ENCODE peak calls at places on chromosomes 5 and 9, in four cellular contexts. O is upper lobe of right lung, L is Panc1, K is esophagus squamous epithelium. P is an unnamed sample.

GRCh38 chr5:79990205-79990597 is 861 bp downstream of the MTX3 start:
- DNase-seq in O (no peak), L (no peak), K (no peak), P (no peak)

GRCh38 chr5:124908603-124909451 is 162.4 kb upstream of the ZNF608 start:
- DNase-seq in L (no peak), O (no peak), K (no peak), P (no peak)

GRCh38 chr9:117265253-117265652 is 149.6 kb downstream of the ASTN2 start:
- DNase-seq in O (no peak), L (no peak), K (no peak), P (no peak)

GRCh38 chr9:104961238-104961637 is 33.3 kb upstream of the ABCA1 start:
- DNase-seq in O (no peak), K (no peak), L (peak), P (no peak)

GRCh38 chr5:55636711-55637110 is 75.4 kb downstream of the SLC38A9 start:
- DNase-seq in K (no peak), L (no peak), O (no peak), P (no peak)

GRCh38 chr5:14181299-14181968 is 38.3 kb downstream of the TRIO start:
- DNase-seq in O (no peak), L (no peak), K (no peak), P (no peak)

GRCh38 chr5:59786271-59786805 is 107.2 kb downstream of the PDE4D start:
- DNase-seq in O (no peak), L (no peak), K (no peak), P (no peak)

GRCh38 chr9:134215709-134216448 is 51.5 kb upstream of the RNU6ATAC start:
- DNase-seq in O (peak), L (no peak), K (no peak), P (no peak)

GRCh38 chr5:78778538-78778937 is 130.0 kb upstream of the LHFPL2 start:
- DNase-seq in K (no peak), O (no peak), L (no peak), P (no peak)

GRCh38 chr5:37208883-37209808 is 40.0 kb downstream of the CPLANE1 start:
- DNase-seq in O (no peak), K (no peak), L (no peak), P (no peak)

GRCh38 chr5:61538722-61539501 is 206.9 kb downstream of the ZSWIM6 start:
- DNase-seq in L (no peak), K (no peak), O (no peak), P (no peak)

GRCh38 chr5:165209101-165209727 is 1703.8 kb downstream of the MAT2B start:
- DNase-seq in K (no peak), L (peak), O (no peak), P (no peak)

GRCh38 chr5:136021016-136021405 is 7.8 kb upstream of the TGFBI start:
- DNase-seq in O (no peak), K (no peak), L (no peak), P (no peak)

GRCh38 chr5:22928821-22929482 is 75.8 kb upstream of the CDH12 start:
- DNase-seq in L (no peak), K (no peak), O (no peak), P (no peak)

GRCh38 chr5:155008669-155009068 is 4.9 kb upstream of the KIF4B start:
- DNase-seq in K (no peak), L (no peak), O (no peak), P (no peak)

GRCh38 chr5:1104327-1105006 is 7.4 kb downstream of the SLC12A7 start:
- DNase-seq in O (no peak), K (no peak), L (no peak), P (no peak)

GRCh38 chr9:116162241-116162781 is 8.7 kb downstream of the PAPPA start:
- DNase-seq in K (no peak), L (no peak), O (no peak), P (no peak)

GRCh38 chr9:127417130-127418036 is 6.8 kb upstream of the ZNF79 start:
- DNase-seq in L (no peak), O (no peak), K (no peak), P (no peak)

GRCh38 chr9:114296338-114296737 is 26.6 kb upstream of the ORM1 start:
- DNase-seq in K (no peak), L (no peak), O (no peak), P (no peak)

GRCh38 chr5:36407396-36407795 is 105.7 kb upstream of the RANBP3L start:
- DNase-seq in K (no peak), L (no peak), O (no peak), P (no peak)

GRCh38 chr9:130042406-130042930 is 521 bp downstream of the FNBP1 start:
- DNase-seq in L (no peak), K (no peak), O (peak), P (no peak)

GRCh38 chr5:179885491-179886090 is 22.1 kb downstream of the TBC1D9B start:
- DNase-seq in O (no peak), K (no peak), L (no peak), P (no peak)

GRCh38 chr9:122904466-122904822 is 715 bp downstream of the RC3H2 start:
- DNase-seq in L (no peak), O (peak), K (no peak), P (no peak)

GRCh38 chr5:172713113-172713808 is 57.7 kb downstream of the DUSP1 start:
- DNase-seq in O (peak), L (no peak), K (no peak), P (no peak)

GRCh38 chr5:106454651-106455415 is 1215.9 kb downstream of the EFNA5 start:
- DNase-seq in O (no peak), L (no peak), K (no peak), P (no peak)

GRCh38 chr5:155087036-155087435 is 73.5 kb downstream of the KIF4B start:
- DNase-seq in K (no peak), L (no peak), O (no peak), P (no peak)

GRCh38 chr9:36995927-36996471 is 38.1 kb downstream of the PAX5 start:
- DNase-seq in K (no peak), O (peak), L (peak), P (no peak)

GRCh38 chr9:14056235-14056930 is 257.6 kb downstream of the NFIB start:
- DNase-seq in K (no peak), L (no peak), O (no peak), P (no peak)

GRCh38 chr5:172209714-172210113 is 15.7 kb downstream of the EFCAB9 start:
- DNase-seq in K (no peak), L (no peak), O (no peak), P (no peak)

GRCh38 chr5:1315709-1316587 is 21.1 kb upstream of the TERT start:
- DNase-seq in L (no peak), O (peak), K (no peak), P (no peak)

GRCh38 chr5:61659221-61659696 is 327.2 kb downstream of the ZSWIM6 start:
- DNase-seq in O (no peak), K (no peak), L (no peak), P (no peak)

GRCh38 chr9:133825555-133826198 is 87.5 kb upstream of the SARDH start:
- DNase-seq in K (no peak), L (no peak), O (no peak), P (no peak)

GRCh38 chr5:1728846-1729245 is 70.8 kb downstream of the MRPL36 start:
- DNase-seq in L (no peak), K (no peak), O (peak), P (no peak)

GRCh38 chr9:24096756-24097155 is 270.7 kb upstream of the ELAVL2 start:
- DNase-seq in L (no peak), O (no peak), K (no peak), P (no peak)

GRCh38 chr9:136091582-136092352 is 3.3 kb downstream of the NACC2 start:
- DNase-seq in O (no peak), L (no peak), K (no peak), P (no peak)
- H3K27ac ChIP-seq in O (peak), L (peak), K (peak), P (peak)

DNA sequence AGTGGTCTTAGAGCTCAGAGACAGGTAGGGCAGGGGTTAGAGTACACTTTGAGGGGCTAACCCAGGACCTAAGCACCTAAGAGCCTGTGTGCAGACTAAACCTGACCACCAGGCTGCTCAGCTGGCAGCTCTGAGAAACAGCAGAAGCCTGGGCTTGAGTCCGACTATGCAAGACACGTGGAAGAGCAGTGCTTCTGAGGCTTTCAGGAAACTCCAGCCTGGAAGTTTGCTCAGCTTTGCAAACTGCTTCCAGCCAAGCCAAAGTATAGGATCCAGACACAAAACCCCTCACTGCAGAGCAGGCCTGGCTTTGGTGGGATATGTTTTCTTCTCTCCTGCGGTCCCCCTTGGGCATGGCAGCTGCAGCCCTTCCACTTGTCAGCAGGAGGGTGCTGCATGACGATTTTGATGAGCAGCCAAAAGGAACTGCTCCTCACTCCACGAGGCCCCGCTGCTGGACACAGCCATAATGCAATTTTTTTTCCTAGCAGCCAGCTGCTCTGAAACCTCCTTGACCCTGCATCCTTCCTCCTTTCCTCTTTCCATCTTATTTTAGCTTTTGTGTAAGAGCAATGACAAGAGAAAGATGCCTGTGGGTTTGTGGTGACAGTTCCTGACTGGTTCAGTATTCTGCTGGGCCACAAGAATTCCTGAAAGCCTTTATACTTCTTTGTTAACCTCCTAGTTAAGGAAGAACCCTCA is 123.1 kb downstream of the LIFR start:
- DNase-seq in K (no peak), L (no peak), O (no peak), P (no peak)
- TF ChIP-seq CTCF in K (no peak), L (no peak), O (no peak), P (no peak)

GRCh38 chr9:131590449-131590848 is 45.1 kb downstream of the PRRT1B start:
- DNase-seq in L (no peak), O (no peak), K (no peak), P (no peak)
- H3K27ac ChIP-seq in L (no peak), O (no peak), K (no peak), P (no peak)

DNA sequence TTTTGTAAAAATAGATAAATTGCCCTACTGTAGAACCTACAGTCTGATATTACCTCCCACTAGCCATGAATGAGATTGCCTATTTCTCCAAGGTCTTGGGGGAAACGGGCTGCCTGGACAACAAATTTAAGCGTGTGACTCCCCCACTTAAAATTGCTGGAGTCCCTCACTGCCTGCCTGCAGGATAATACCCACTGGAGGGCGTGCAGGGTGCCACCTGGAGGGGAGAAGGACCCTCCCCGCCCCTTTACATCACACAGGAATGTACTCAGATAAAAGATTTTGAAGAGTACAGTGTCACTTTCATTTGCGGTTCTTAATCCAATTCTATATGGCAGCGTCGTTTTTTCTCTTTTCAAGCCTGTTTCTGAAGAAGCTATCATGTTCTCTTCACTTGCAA is 6.2 kb upstream of the TRIM7 start:
- DNase-seq in K (no peak), L (no peak), O (no peak), P (no peak)
- TF ChIP-seq CTCF in K (no peak), L (peak), O (no peak), P (no peak)

GRCh38 chr5:140111859-140112551 is 1.9 kb upstream of the PURA start:
- DNase-seq in O (no peak), K (no peak), L (no peak), P (no peak)
- H3K27ac ChIP-seq in O (no peak), K (no peak), L (peak), P (peak)

DNA sequence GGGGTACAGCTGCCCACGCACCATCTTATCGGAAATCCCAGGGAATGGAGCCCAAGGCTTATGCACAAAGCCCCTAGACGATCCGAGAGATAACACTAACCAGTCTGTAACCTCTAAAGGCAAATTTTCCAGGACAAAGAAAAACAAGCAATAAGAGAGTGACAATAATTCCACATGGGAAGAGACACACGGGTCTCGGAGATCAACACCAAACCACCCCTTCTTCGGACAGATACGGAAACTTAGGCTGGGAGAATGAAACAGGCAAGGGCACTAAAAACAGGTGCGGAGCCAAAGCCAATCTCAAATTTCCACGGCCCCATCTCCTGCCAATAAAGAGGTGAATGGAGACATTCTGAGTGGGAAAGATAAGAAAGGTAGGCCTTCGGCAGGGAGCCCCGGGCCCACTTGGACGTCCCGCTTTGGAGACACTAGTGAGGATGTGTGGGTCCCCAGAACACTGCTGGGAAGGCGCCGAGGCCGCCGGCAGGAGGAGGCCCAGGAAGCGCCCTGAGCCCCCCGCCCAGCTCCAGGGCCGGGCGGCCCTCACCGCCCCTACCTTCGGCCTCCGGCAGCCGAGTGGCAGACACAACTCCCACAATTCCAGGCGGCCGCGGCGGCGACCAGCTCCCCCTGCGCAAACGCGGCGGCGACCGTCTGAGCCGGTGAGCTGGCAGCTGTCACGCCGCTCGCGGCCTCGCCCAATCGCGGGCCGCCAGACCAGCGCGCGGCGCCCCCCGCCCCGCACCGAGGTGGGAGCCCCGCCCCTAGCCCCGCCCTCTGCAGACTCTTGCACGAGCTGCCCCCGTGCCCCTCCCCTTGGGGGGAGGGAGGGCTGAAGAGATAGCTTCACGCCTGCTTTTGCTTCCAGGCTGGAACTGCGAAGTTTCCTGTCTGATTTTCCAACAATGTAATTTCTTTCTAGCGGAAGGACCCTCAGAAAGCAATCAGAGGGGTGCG is at the start of gene SIL1:
- DNase-seq in K (peak), O (peak), L (peak), P (peak)
- TF ChIP-seq CTCF in K (peak), O (no peak), L (no peak), P (no peak)

GRCh38 chr9:86098793-86099694 is at the start of gene GOLM1:
- DNase-seq in O (peak), L (no peak), K (no peak), P (no peak)
- H3K27ac ChIP-seq in O (peak), L (peak), K (peak), P (peak)

GRCh38 chr9:23088932-23089364 is 642.3 kb downstream of the DMRTA1 start:
- DNase-seq in O (no peak), L (no peak), K (no peak), P (no peak)
- TF ChIP-seq CTCF in O (no peak), L (no peak), K (no peak), P (no peak)